ENCODE peak calls at places on chromosomes 12 and 14, in six cellular contexts. One of them, this sample, is unnamed.
A peak's percentile ranks its signal among the peaks of the same experiment; 100 is the strongest.

GRCh38 chr14:61211476-61212262 is 69.5 kb downstream of the TMEM30B start:
- DNase-seq in nephron progenitor cell: no peak
- DNase-seq in progenitor cell of endocrine pancreas: no peak
- DNase-seq in epithelial cell of esophagus: no peak
- DNase-seq in mesothelial cell of epicardium: no peak
- DNase-seq in fibroblast of lung: no peak
- DNase-seq in this sample: no peak

GRCh38 chr14:21096438-21096837 is 2.0 kb downstream of the ZNF219 start:
- DNase-seq in progenitor cell of endocrine pancreas: no peak
- DNase-seq in nephron progenitor cell: no peak
- DNase-seq in epithelial cell of esophagus: no peak
- DNase-seq in fibroblast of lung: no peak
- DNase-seq in mesothelial cell of epicardium: no peak
- DNase-seq in this sample: no peak

GRCh38 chr12:92065018-92065499 is 80.6 kb downstream of the BTG1 start:
- DNase-seq in nephron progenitor cell: no peak
- DNase-seq in fibroblast of lung: peak; percentile 74
- DNase-seq in progenitor cell of endocrine pancreas: no peak
- DNase-seq in mesothelial cell of epicardium: no peak
- DNase-seq in epithelial cell of esophagus: peak; percentile 57
- DNase-seq in this sample: no peak

GRCh38 chr12:52050771-52051541 is at the start of gene NR4A1:
- DNase-seq in progenitor cell of endocrine pancreas: peak; percentile 95
- DNase-seq in fibroblast of lung: peak; percentile 96
- DNase-seq in epithelial cell of esophagus: peak; percentile 89
- DNase-seq in nephron progenitor cell: peak; percentile 99
- DNase-seq in mesothelial cell of epicardium: peak; percentile 97
- DNase-seq in this sample: peak; percentile 99

GRCh38 chr12:49055978-49056754 is 4.4 kb downstream of the KMT2D start:
- DNase-seq in mesothelial cell of epicardium: no peak
- DNase-seq in progenitor cell of endocrine pancreas: no peak
- DNase-seq in fibroblast of lung: peak; percentile 77
- DNase-seq in epithelial cell of esophagus: peak; percentile 85
- DNase-seq in nephron progenitor cell: peak; percentile 33
- DNase-seq in this sample: peak; percentile 86

GRCh38 chr12:32541754-32542374 is 137.2 kb upstream of the DNM1L start:
- DNase-seq in epithelial cell of esophagus: no peak
- DNase-seq in fibroblast of lung: no peak
- DNase-seq in mesothelial cell of epicardium: no peak
- DNase-seq in nephron progenitor cell: no peak
- DNase-seq in progenitor cell of endocrine pancreas: no peak
- DNase-seq in this sample: peak; percentile 53

GRCh38 chr12:52528641-52529143 is 8.5 kb upstream of the KRT5 start:
- DNase-seq in progenitor cell of endocrine pancreas: no peak
- DNase-seq in mesothelial cell of epicardium: no peak
- DNase-seq in epithelial cell of esophagus: no peak
- DNase-seq in nephron progenitor cell: no peak
- DNase-seq in fibroblast of lung: no peak
- DNase-seq in this sample: no peak

GRCh38 chr12:3014641-3015040 is 55.4 kb downstream of the TEAD4 start:
- DNase-seq in progenitor cell of endocrine pancreas: no peak
- DNase-seq in fibroblast of lung: no peak
- DNase-seq in nephron progenitor cell: no peak
- DNase-seq in epithelial cell of esophagus: no peak
- DNase-seq in mesothelial cell of epicardium: no peak
- DNase-seq in this sample: no peak

GRCh38 chr14:104926619-104927431 is 2.1 kb downstream of the PLD4 start:
- DNase-seq in fibroblast of lung: no peak
- DNase-seq in epithelial cell of esophagus: no peak
- DNase-seq in mesothelial cell of epicardium: no peak
- DNase-seq in nephron progenitor cell: no peak
- DNase-seq in progenitor cell of endocrine pancreas: no peak
- DNase-seq in this sample: no peak

GRCh38 chr12:34396861-34397590 is 374.7 kb downstream of the ALG10 start:
- DNase-seq in nephron progenitor cell: no peak
- DNase-seq in fibroblast of lung: no peak
- DNase-seq in progenitor cell of endocrine pancreas: peak; percentile 9
- DNase-seq in mesothelial cell of epicardium: peak; percentile 5
- DNase-seq in epithelial cell of esophagus: no peak
- DNase-seq in this sample: no peak

GRCh38 chr12:79975143-79975542 is 40.2 kb upstream of the PPP1R12A start:
- DNase-seq in progenitor cell of endocrine pancreas: no peak
- DNase-seq in nephron progenitor cell: no peak
- DNase-seq in fibroblast of lung: no peak
- DNase-seq in mesothelial cell of epicardium: no peak
- DNase-seq in epithelial cell of esophagus: no peak
- DNase-seq in this sample: no peak

GRCh38 chr12:9331218-9331626 is 123.0 kb upstream of the PZP start:
- DNase-seq in nephron progenitor cell: peak; percentile 77
- DNase-seq in progenitor cell of endocrine pancreas: peak; percentile 88
- DNase-seq in mesothelial cell of epicardium: peak; percentile 34
- DNase-seq in epithelial cell of esophagus: peak; percentile 68
- DNase-seq in fibroblast of lung: peak; percentile 62
- DNase-seq in this sample: peak; percentile 65

GRCh38 chr12:11718768-11719253 is 69.3 kb downstream of the ETV6 start:
- DNase-seq in nephron progenitor cell: no peak
- DNase-seq in epithelial cell of esophagus: peak; percentile 86
- DNase-seq in fibroblast of lung: peak; percentile 53
- DNase-seq in progenitor cell of endocrine pancreas: no peak
- DNase-seq in mesothelial cell of epicardium: no peak
- DNase-seq in this sample: peak; percentile 90

GRCh38 chr12:70196732-70197361 is 46.4 kb upstream of the CNOT2 start:
- DNase-seq in nephron progenitor cell: no peak
- DNase-seq in mesothelial cell of epicardium: no peak
- DNase-seq in progenitor cell of endocrine pancreas: no peak
- DNase-seq in fibroblast of lung: peak; percentile 52
- DNase-seq in epithelial cell of esophagus: no peak
- DNase-seq in this sample: peak; percentile 31

GRCh38 chr12:108633534-108634224 is at the start of gene SELPLG:
- DNase-seq in fibroblast of lung: no peak
- DNase-seq in mesothelial cell of epicardium: no peak
- DNase-seq in progenitor cell of endocrine pancreas: no peak
- DNase-seq in nephron progenitor cell: no peak
- DNase-seq in epithelial cell of esophagus: no peak
- DNase-seq in this sample: no peak

GRCh38 chr14:68888883-68889282 is 90.2 kb downstream of the ACTN1 start:
- DNase-seq in epithelial cell of esophagus: no peak
- DNase-seq in mesothelial cell of epicardium: no peak
- DNase-seq in progenitor cell of endocrine pancreas: no peak
- DNase-seq in fibroblast of lung: no peak
- DNase-seq in nephron progenitor cell: no peak
- DNase-seq in this sample: no peak

GRCh38 chr12:93127107-93127560 is 198.0 kb upstream of the EEA1 start:
- DNase-seq in mesothelial cell of epicardium: no peak
- DNase-seq in fibroblast of lung: no peak
- DNase-seq in nephron progenitor cell: no peak
- DNase-seq in progenitor cell of endocrine pancreas: no peak
- DNase-seq in epithelial cell of esophagus: no peak
- DNase-seq in this sample: no peak

GRCh38 chr14:68793734-68794129 is 865 bp upstream of the ZFP36L1 start:
- DNase-seq in mesothelial cell of epicardium: no peak
- DNase-seq in progenitor cell of endocrine pancreas: no peak
- DNase-seq in epithelial cell of esophagus: no peak
- DNase-seq in nephron progenitor cell: no peak
- DNase-seq in fibroblast of lung: no peak
- DNase-seq in this sample: no peak

GRCh38 chr12:52254180-52254964 is 20.1 kb upstream of the KRT86 start:
- DNase-seq in mesothelial cell of epicardium: no peak
- DNase-seq in progenitor cell of endocrine pancreas: no peak
- DNase-seq in epithelial cell of esophagus: no peak
- DNase-seq in fibroblast of lung: no peak
- DNase-seq in nephron progenitor cell: no peak
- DNase-seq in this sample: no peak

GRCh38 chr12:74337951-74338350 is 199.7 kb upstream of the ATXN7L3B start:
- DNase-seq in fibroblast of lung: peak; percentile 56
- DNase-seq in mesothelial cell of epicardium: no peak
- DNase-seq in epithelial cell of esophagus: peak; percentile 81
- DNase-seq in nephron progenitor cell: no peak
- DNase-seq in progenitor cell of endocrine pancreas: no peak
- DNase-seq in this sample: peak; percentile 20

GRCh38 chr12:26452511-26452910 is 257.1 kb downstream of the SSPN start:
- DNase-seq in progenitor cell of endocrine pancreas: no peak
- DNase-seq in mesothelial cell of epicardium: no peak
- DNase-seq in fibroblast of lung: no peak
- DNase-seq in nephron progenitor cell: no peak
- DNase-seq in epithelial cell of esophagus: no peak
- DNase-seq in this sample: no peak

GRCh38 chr12:51188359-51189051 is 15.6 kb upstream of the TFCP2 start:
- DNase-seq in fibroblast of lung: no peak
- DNase-seq in progenitor cell of endocrine pancreas: no peak
- DNase-seq in nephron progenitor cell: no peak
- DNase-seq in epithelial cell of esophagus: no peak
- DNase-seq in mesothelial cell of epicardium: no peak
- DNase-seq in this sample: no peak

GRCh38 chr14:63727231-63727735 is 582 bp downstream of the SGPP1 start:
- DNase-seq in mesothelial cell of epicardium: no peak
- DNase-seq in epithelial cell of esophagus: peak; percentile 40
- DNase-seq in fibroblast of lung: peak; percentile 42
- DNase-seq in nephron progenitor cell: peak; percentile 59
- DNase-seq in progenitor cell of endocrine pancreas: peak; percentile 38
- DNase-seq in this sample: peak; percentile 38

GRCh38 chr14:104395941-104396681 is 183.5 kb upstream of the C14orf180 start:
- DNase-seq in mesothelial cell of epicardium: no peak
- DNase-seq in fibroblast of lung: no peak
- DNase-seq in epithelial cell of esophagus: no peak
- DNase-seq in nephron progenitor cell: no peak
- DNase-seq in progenitor cell of endocrine pancreas: no peak
- DNase-seq in this sample: no peak

GRCh38 chr12:104609083-104609844 is 152.5 kb downstream of the CHST11 start:
- DNase-seq in nephron progenitor cell: no peak
- DNase-seq in fibroblast of lung: no peak
- DNase-seq in mesothelial cell of epicardium: no peak
- DNase-seq in progenitor cell of endocrine pancreas: no peak
- DNase-seq in epithelial cell of esophagus: no peak
- DNase-seq in this sample: no peak

GRCh38 chr14:51822499-51822898 is 37.9 kb upstream of the GNG2 start:
- DNase-seq in epithelial cell of esophagus: no peak
- DNase-seq in nephron progenitor cell: no peak
- DNase-seq in fibroblast of lung: peak; percentile 35
- DNase-seq in mesothelial cell of epicardium: no peak
- DNase-seq in progenitor cell of endocrine pancreas: no peak
- DNase-seq in this sample: no peak

GRCh38 chr14:65403231-65403630 is 9.3 kb upstream of the FUT8 start:
- DNase-seq in fibroblast of lung: peak; percentile 55
- DNase-seq in mesothelial cell of epicardium: no peak
- DNase-seq in nephron progenitor cell: no peak
- DNase-seq in epithelial cell of esophagus: peak; percentile 29
- DNase-seq in progenitor cell of endocrine pancreas: no peak
- DNase-seq in this sample: peak; percentile 72

GRCh38 chr12:129704232-129704830 is 199.5 kb downstream of the TMEM132D start:
- DNase-seq in progenitor cell of endocrine pancreas: no peak
- DNase-seq in epithelial cell of esophagus: no peak
- DNase-seq in mesothelial cell of epicardium: no peak
- DNase-seq in nephron progenitor cell: no peak
- DNase-seq in fibroblast of lung: no peak
- DNase-seq in this sample: no peak

GRCh38 chr12:10025236-10025635 is 5.2 kb upstream of the CLEC9A start:
- DNase-seq in epithelial cell of esophagus: no peak
- DNase-seq in mesothelial cell of epicardium: no peak
- DNase-seq in progenitor cell of endocrine pancreas: no peak
- DNase-seq in fibroblast of lung: no peak
- DNase-seq in nephron progenitor cell: no peak
- DNase-seq in this sample: no peak

GRCh38 chr12:66036317-66036716 is 94.2 kb downstream of the LLPH start:
- DNase-seq in mesothelial cell of epicardium: no peak
- DNase-seq in epithelial cell of esophagus: peak; percentile 98
- DNase-seq in progenitor cell of endocrine pancreas: no peak
- DNase-seq in fibroblast of lung: peak; percentile 93
- DNase-seq in nephron progenitor cell: no peak
- DNase-seq in this sample: peak; percentile 88
- TF ChIP-seq CTCF in mesothelial cell of epicardium: no peak
- TF ChIP-seq CTCF in epithelial cell of esophagus: peak; percentile 9
- TF ChIP-seq CTCF in progenitor cell of endocrine pancreas: no peak
- TF ChIP-seq CTCF in fibroblast of lung: no peak
- TF ChIP-seq CTCF in nephron progenitor cell: no peak
- TF ChIP-seq CTCF in this sample: peak; percentile 8

GRCh38 chr14:101055106-101055662 is 151.7 kb upstream of the RTL1 start:
- DNase-seq in fibroblast of lung: no peak
- DNase-seq in epithelial cell of esophagus: no peak
- DNase-seq in mesothelial cell of epicardium: no peak
- DNase-seq in nephron progenitor cell: no peak
- DNase-seq in progenitor cell of endocrine pancreas: no peak
- DNase-seq in this sample: no peak

GRCh38 chr14:101057394-101057793 is 153.9 kb upstream of the RTL1 start:
- DNase-seq in nephron progenitor cell: no peak
- DNase-seq in fibroblast of lung: no peak
- DNase-seq in epithelial cell of esophagus: no peak
- DNase-seq in progenitor cell of endocrine pancreas: no peak
- DNase-seq in mesothelial cell of epicardium: no peak
- DNase-seq in this sample: no peak

GRCh38 chr14:101056446-101056845 is 152.9 kb upstream of the RTL1 start:
- DNase-seq in fibroblast of lung: peak; percentile 26
- DNase-seq in mesothelial cell of epicardium: no peak
- DNase-seq in progenitor cell of endocrine pancreas: no peak
- DNase-seq in nephron progenitor cell: no peak
- DNase-seq in epithelial cell of esophagus: no peak
- DNase-seq in this sample: no peak

GRCh38 chr14:101054671-101055070 is 151.1 kb upstream of the RTL1 start:
- DNase-seq in mesothelial cell of epicardium: no peak
- DNase-seq in fibroblast of lung: no peak
- DNase-seq in epithelial cell of esophagus: no peak
- DNase-seq in nephron progenitor cell: no peak
- DNase-seq in progenitor cell of endocrine pancreas: no peak
- DNase-seq in this sample: no peak

GRCh38 chr14:101055776-101056374 is 152.4 kb upstream of the RTL1 start:
- DNase-seq in epithelial cell of esophagus: no peak
- DNase-seq in nephron progenitor cell: no peak
- DNase-seq in progenitor cell of endocrine pancreas: no peak
- DNase-seq in fibroblast of lung: peak; percentile 47
- DNase-seq in mesothelial cell of epicardium: no peak
- DNase-seq in this sample: peak; percentile 11
- TF ChIP-seq CTCF in epithelial cell of esophagus: no peak
- TF ChIP-seq CTCF in nephron progenitor cell: no peak
- TF ChIP-seq CTCF in progenitor cell of endocrine pancreas: no peak
- TF ChIP-seq CTCF in fibroblast of lung: no peak
- TF ChIP-seq CTCF in mesothelial cell of epicardium: no peak
- TF ChIP-seq CTCF in this sample: no peak

DNA sequence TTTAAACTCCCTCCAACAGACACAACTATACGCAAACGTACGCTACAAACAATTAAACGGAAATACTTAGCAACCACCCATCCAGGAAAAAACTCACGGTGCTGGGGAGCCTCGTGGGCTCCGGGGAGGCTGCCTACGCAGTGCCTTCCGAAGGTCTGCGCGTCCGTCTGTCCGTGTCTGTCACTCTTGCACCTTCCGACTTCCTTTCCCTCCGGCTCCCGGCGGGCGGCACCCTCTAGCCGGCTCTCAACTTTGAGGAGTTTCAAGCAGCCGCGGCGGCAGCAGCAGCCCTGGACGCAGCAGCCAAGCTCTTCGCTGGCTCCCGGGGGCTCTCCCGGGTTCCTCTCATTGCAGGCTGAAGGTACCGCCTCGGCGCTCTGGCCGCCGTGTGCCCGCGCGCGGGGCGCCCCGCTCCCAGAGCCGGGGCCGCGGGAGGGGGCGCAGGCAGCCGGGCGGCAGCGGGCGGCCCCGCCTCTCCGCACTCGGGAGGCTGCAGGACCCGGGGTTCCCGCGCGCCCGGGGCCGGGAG is at the start of gene PCED1B:
- DNase-seq in progenitor cell of endocrine pancreas: peak; percentile 33
- DNase-seq in nephron progenitor cell: no peak
- DNase-seq in epithelial cell of esophagus: peak; percentile 82
- DNase-seq in mesothelial cell of epicardium: no peak
- DNase-seq in fibroblast of lung: peak; percentile 71
- DNase-seq in this sample: peak; percentile 86
- TF ChIP-seq CTCF in progenitor cell of endocrine pancreas: no peak
- TF ChIP-seq CTCF in nephron progenitor cell: no peak
- TF ChIP-seq CTCF in epithelial cell of esophagus: peak; percentile 41
- TF ChIP-seq CTCF in mesothelial cell of epicardium: no peak
- TF ChIP-seq CTCF in fibroblast of lung: peak; percentile 50
- TF ChIP-seq CTCF in this sample: peak; percentile 56

GRCh38 chr12:76927170-76927784 is 48.5 kb upstream of the CSRP2 start:
- DNase-seq in epithelial cell of esophagus: peak; percentile 61
- DNase-seq in mesothelial cell of epicardium: no peak
- DNase-seq in nephron progenitor cell: peak; percentile 46
- DNase-seq in fibroblast of lung: peak; percentile 58
- DNase-seq in progenitor cell of endocrine pancreas: no peak
- DNase-seq in this sample: peak; percentile 63
- TF ChIP-seq CTCF in epithelial cell of esophagus: peak; percentile 59
- TF ChIP-seq CTCF in mesothelial cell of epicardium: no peak
- TF ChIP-seq CTCF in nephron progenitor cell: peak; percentile 42
- TF ChIP-seq CTCF in fibroblast of lung: peak; percentile 84
- TF ChIP-seq CTCF in progenitor cell of endocrine pancreas: peak; percentile 41
- TF ChIP-seq CTCF in this sample: peak; percentile 68